ENCODE peak calls at places on chromosomes 16 and 17, in four cellular contexts. O is right lobe of liver, D is choroid plexus epithelial cell, H is AG04450. B is an unnamed sample.

GRCh38 chr17:74746922-74747321 is 1.5 kb upstream of the NHERF1 start:
- DNase-seq in O (no peak), D (no peak), H (no peak), B (no peak)

GRCh38 chr17:56203430-56203829 is 50.2 kb downstream of the ANKFN1 start:
- DNase-seq in O (no peak), D (peak), H (no peak), B (no peak)

GRCh38 chr16:17962726-17963125 is 373.8 kb downstream of the NPIPA8 start:
- DNase-seq in O (no peak), D (no peak), H (no peak), B (no peak)

GRCh38 chr17:1480747-1481465 is 11.6 kb downstream of the MYO1C start:
- DNase-seq in O (no peak), D (no peak), H (no peak), B (no peak)

GRCh38 chr17:7173687-7174602 is 5.2 kb downstream of the ASGR1 start:
- DNase-seq in O (peak), D (peak), H (no peak), B (no peak)

GRCh38 chr17:43658890-43659289 is 2.8 kb downstream of the MEOX1 start:
- DNase-seq in O (no peak), D (no peak), H (no peak), B (no peak)

GRCh38 chr17:61251939-61252865 is 147.4 kb upstream of the TBX2 start:
- DNase-seq in O (peak), D (peak), H (peak), B (peak)

GRCh38 chr16:58462997-58463891 is 36.7 kb upstream of the NDRG4 start:
- DNase-seq in O (no peak), D (no peak), H (no peak), B (no peak)

GRCh38 chr16:27678955-27679354 is 129.0 kb downstream of the KATNIP start:
- DNase-seq in O (no peak), D (no peak), H (no peak), B (no peak)

GRCh38 chr17:4658478-4659305 is 17.2 kb upstream of the ALOX15 start:
- DNase-seq in O (no peak), D (peak), H (peak), B (peak)

GRCh38 chr16:11059588-11059987 is 115.2 kb downstream of the CLEC16A start:
- DNase-seq in O (no peak), D (no peak), H (no peak), B (no peak)

GRCh38 chr17:44272321-44272951 is 4.5 kb upstream of the SLC4A1 start:
- DNase-seq in O (no peak), D (no peak), H (no peak), B (no peak)

GRCh38 chr17:34397265-34397664 is 34.2 kb upstream of the CCL1 start:
- DNase-seq in O (no peak), D (no peak), H (no peak), B (no peak)

GRCh38 chr17:47697948-47698711 is 4.2 kb downstream of the TBKBP1 start:
- DNase-seq in O (no peak), D (no peak), H (no peak), B (no peak)

GRCh38 chr16:67969286-67970039 is 1.0 kb upstream of the SLC12A4 start:
- DNase-seq in O (no peak), D (peak), H (no peak), B (no peak)

GRCh38 chr16:55294947-55295346 is 29.1 kb upstream of the IRX6 start:
- DNase-seq in O (no peak), D (no peak), H (no peak), B (no peak)

GRCh38 chr17:47695664-47696376 is 1.9 kb downstream of the TBKBP1 start:
- DNase-seq in O (no peak), D (no peak), H (no peak), B (no peak)

GRCh38 chr16:21639493-21639892 is 12.9 kb downstream of the IGSF6 start:
- DNase-seq in O (no peak), D (no peak), H (no peak), B (no peak)

GRCh38 chr16:57798953-57799618 is 3.2 kb downstream of the KIFC3 start:
- DNase-seq in O (no peak), D (no peak), H (no peak), B (no peak)

GRCh38 chr17:71855000-71855399 is 265.8 kb upstream of the SOX9 start:
- DNase-seq in O (no peak), D (no peak), H (no peak), B (no peak)

GRCh38 chr17:2405247-2405926 is 4.5 kb upstream of the MNT start:
- DNase-seq in O (peak), D (peak), H (peak), B (no peak)

GRCh38 chr16:89711601-89712475 is 8.9 kb downstream of the VPS9D1 start:
- DNase-seq in O (no peak), D (peak), H (no peak), B (no peak)

GRCh38 chr17:48995332-48995870 is 1.8 kb upstream of the IGF2BP1 start:
- DNase-seq in O (no peak), D (no peak), H (no peak), B (no peak)
- H3K4me3 ChIP-seq in O (no peak), D (peak), H (peak), B (peak)

GRCh38 chr16:8949536-8950418 is 13.9 kb downstream of the USP7 start:
- DNase-seq in O (no peak), D (no peak), H (no peak), B (no peak)

GRCh38 chr16:8953064-8953463 is 10.6 kb downstream of the USP7 start:
- DNase-seq in O (no peak), D (no peak), H (no peak), B (no peak)

GRCh38 chr16:8951447-8952280 is 12.0 kb downstream of the USP7 start:
- DNase-seq in O (no peak), D (no peak), H (no peak), B (no peak)

GRCh38 chr16:8950580-8951077 is 13.1 kb downstream of the USP7 start:
- DNase-seq in O (no peak), D (peak), H (no peak), B (no peak)

DNA sequence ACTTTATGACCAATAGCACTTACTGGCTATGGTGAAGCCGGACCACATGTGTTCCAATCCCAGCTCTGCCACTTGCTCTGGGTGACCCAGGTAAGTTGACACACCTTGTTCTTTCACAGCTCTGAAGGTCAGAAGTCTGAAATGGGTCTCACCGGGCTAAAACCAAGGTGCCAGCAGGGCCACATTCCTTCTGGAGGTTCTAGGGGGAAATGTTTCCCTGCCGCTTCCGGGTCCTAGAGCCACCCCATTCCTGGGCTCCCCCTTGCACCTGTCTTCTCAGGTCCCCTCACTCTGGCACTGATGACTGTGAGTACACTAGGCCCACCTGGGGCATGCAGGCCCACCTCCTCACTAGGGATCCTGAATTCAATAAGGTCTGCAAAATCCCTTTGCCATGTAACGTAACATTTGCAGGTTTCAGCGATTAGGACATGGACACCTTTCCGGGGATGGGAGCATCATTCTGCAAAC is 11.4 kb downstream of the USP7 start:
- DNase-seq in O (no peak), D (no peak), H (no peak), B (no peak)
- H3K4me3 ChIP-seq in O (no peak), D (no peak), H (no peak), B (no peak)

GRCh38 chr16:31265329-31266245 is 5.8 kb downstream of the ITGAM start:
- DNase-seq in O (peak), D (peak), H (no peak), B (no peak)
- H3K4me3 ChIP-seq in O (no peak), D (no peak), H (no peak), B (no peak)

GRCh38 chr16:85014311-85014710 is 3.0 kb upstream of the ZDHHC7 start:
- DNase-seq in O (no peak), D (no peak), H (no peak), B (no peak)
- H3K4me3 ChIP-seq in O (no peak), D (no peak), H (no peak), B (no peak)

DNA sequence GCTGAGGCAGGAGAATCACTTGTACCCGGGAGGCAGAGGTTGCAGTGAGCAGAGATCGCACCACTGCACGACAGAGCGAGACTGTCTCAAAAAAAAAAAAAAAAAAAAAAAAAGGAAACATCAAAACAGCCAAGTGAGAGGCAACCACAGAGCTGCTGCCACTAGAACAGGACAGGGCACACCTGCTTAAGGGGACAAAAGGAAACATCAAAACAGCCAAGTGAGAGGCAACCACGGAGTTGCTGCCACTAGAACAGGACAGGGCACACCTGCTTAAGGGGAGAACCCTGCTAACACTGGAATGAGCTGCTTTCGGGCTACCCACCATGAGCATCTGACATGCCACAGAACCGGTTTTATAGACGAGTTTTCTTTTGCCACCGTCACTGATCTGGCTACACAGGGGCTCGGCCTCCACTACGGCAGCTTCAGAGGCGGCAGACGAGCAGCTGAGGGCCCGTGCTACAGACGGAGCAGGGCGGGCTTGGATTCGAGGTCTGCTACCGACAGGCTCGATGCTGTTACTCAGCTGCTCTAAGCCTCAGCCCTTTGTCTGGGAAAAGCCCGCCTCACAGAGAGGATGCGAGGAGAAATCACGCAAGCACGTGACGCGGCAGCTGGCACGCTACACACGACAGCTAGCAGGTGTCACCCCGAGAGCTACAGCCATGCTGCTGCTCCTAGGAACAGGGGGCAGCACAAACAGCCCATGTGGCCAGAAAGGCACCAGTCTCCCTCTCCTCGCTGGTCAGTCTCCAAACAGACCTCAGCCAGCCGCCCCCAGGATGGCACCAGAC is 2.0 kb downstream of the P4HB start:
- DNase-seq in O (peak), D (no peak), H (no peak), B (no peak)
- H3K4me3 ChIP-seq in O (peak), D (peak), H (peak), B (peak)

GRCh38 chr17:58249270-58250133 is 11.1 kb downstream of the LPO start:
- DNase-seq in O (peak), D (peak), H (peak), B (no peak)
- H3K4me3 ChIP-seq in O (peak), D (peak), H (peak), B (peak)